ENCODE peak calls at places on chromosomes 13 and 19, in four cellular contexts. C is kidney glomerular epithelial cell, W is neural crest cell, P is DMS153. T is an unnamed sample.

GRCh38 chr13:81639984-81640582 is 1299.2 kb upstream of the SPRY2 start:
- DNase-seq in W (no peak), P (no peak), C (peak; percentile 15), T (no peak)

GRCh38 chr13:46593403-46593802 is 40.4 kb downstream of the LRCH1 start:
- DNase-seq in W (no peak), C (no peak), P (no peak), T (peak; percentile 34)

GRCh38 chr13:113537205-113537604 is 46.7 kb upstream of the DCUN1D2 start:
- DNase-seq in P (no peak), W (no peak), C (no peak), T (no peak)

GRCh38 chr13:25901460-25902376 is 150.1 kb downstream of the SHISA2 start:
- DNase-seq in P (peak; percentile 82), W (no peak), C (peak; percentile 73), T (peak; percentile 34)

GRCh38 chr19:28333909-28334308 is 879.0 kb downstream of the UQCRFS1 start:
- DNase-seq in W (no peak), P (no peak), C (no peak), T (no peak)

GRCh38 chr13:57557979-57558529 is 73.5 kb upstream of the PCDH17 start:
- DNase-seq in W (no peak), P (no peak), C (no peak), T (no peak)

GRCh38 chr13:52749446-52749845 is 9.8 kb upstream of the CNMD start:
- DNase-seq in W (no peak), C (no peak), P (no peak), T (no peak)

GRCh38 chr19:9640956-9641355 is 19.9 kb upstream of the ZNF561 start:
- DNase-seq in P (no peak), W (no peak), C (no peak), T (no peak)

GRCh38 chr13:99417151-99417820 is 84.0 kb upstream of the TM9SF2 start:
- DNase-seq in C (no peak), P (no peak), W (no peak), T (no peak)

GRCh38 chr13:50359779-50360178 is 344.5 kb downstream of the KCNRG start:
- DNase-seq in C (no peak), P (no peak), W (no peak), T (peak; percentile 3)

GRCh38 chr13:20114066-20114465 is 46.8 kb downstream of the GJA3 start:
- DNase-seq in C (no peak), W (no peak), P (no peak), T (no peak)

GRCh38 chr19:29873024-29873800 is 61.4 kb downstream of the CCNE1 start:
- DNase-seq in C (no peak), W (peak; percentile 72), P (no peak), T (peak; percentile 58)

GRCh38 chr19:52735734-52736133 is 890 bp upstream of the ZNF611 start:
- DNase-seq in C (peak; percentile 79), P (peak; percentile 79), W (peak; percentile 55), T (no peak)

GRCh38 chr19:2270157-2270571 is 11.8 kb downstream of the PEAK3 start:
- DNase-seq in W (no peak), C (no peak), P (no peak), T (no peak)

GRCh38 chr13:32555613-32556012 is 17.0 kb upstream of the N4BP2L2 start:
- DNase-seq in P (no peak), C (no peak), W (no peak), T (no peak)

GRCh38 chr19:46748325-46749109 is 2.3 kb upstream of the STRN4 start:
- DNase-seq in C (peak; percentile 64), P (no peak), W (peak; percentile 87), T (peak; percentile 69)

GRCh38 chr19:34345934-34346333 is 19.1 kb upstream of the GPI start:
- DNase-seq in W (peak; percentile 73), P (no peak), C (peak; percentile 15), T (peak; percentile 51)

GRCh38 chr19:41531438-41532311 is 44.3 kb upstream of the CEACAM21 start:
- DNase-seq in C (no peak), W (no peak), P (peak; percentile 20), T (peak; percentile 82)

GRCh38 chr19:5031231-5032100 is 62.6 kb downstream of the KDM4B start:
- DNase-seq in C (peak; percentile 66), P (no peak), W (peak; percentile 98), T (peak; percentile 69)

GRCh38 chr19:49667473-49667872 is 1.7 kb downstream of the BCL2L12 start:
- DNase-seq in W (no peak), P (no peak), C (no peak), T (no peak)

GRCh38 chr13:50636007-50636704 is 207.3 kb downstream of the DLEU7 start:
- DNase-seq in C (no peak), P (no peak), W (no peak), T (no peak)

GRCh38 chr13:40619479-40619814 is 47.0 kb downstream of the FOXO1 start:
- DNase-seq in C (no peak), W (no peak), P (no peak), T (no peak)

GRCh38 chr19:35882074-35882832 is 13.9 kb downstream of the APLP1 start:
- DNase-seq in W (no peak), P (peak; percentile 72), C (peak; percentile 75), T (peak; percentile 20)

GRCh38 chr19:5038631-5039271 is 69.8 kb downstream of the KDM4B start:
- DNase-seq in W (no peak), C (no peak), P (no peak), T (no peak)

GRCh38 chr19:14439014-14439413 is 5.9 kb downstream of the PKN1 start:
- DNase-seq in P (no peak), W (no peak), C (no peak), T (no peak)